ENCODE peak calls at places on chromosome 18, in four cellular contexts. C is HCT116, D is K562, F is SK-N-SH. B is an unnamed sample.

GRCh38 chr18:37419272-37419671 is 146.3 kb downstream of the CELF4 start:
- DNase-seq in C (no peak), D (no peak), F (no peak), B (no peak)

GRCh38 chr18:12843420-12844346 is 40.4 kb downstream of the PTPN2 start:
- DNase-seq in C (no peak), D (no peak), F (no peak), B (no peak)

GRCh38 chr18:14914771-14915170 is 166.8 kb downstream of the ANKRD30B start:
- DNase-seq in C (no peak), D (no peak), F (no peak), B (no peak)

GRCh38 chr18:28855524-28855923 is 678.6 kb upstream of the CDH2 start:
- DNase-seq in C (no peak), D (no peak), F (no peak), B (no peak)

GRCh38 chr18:35572644-35573043 is 8.9 kb upstream of the GALNT1 start:
- DNase-seq in C (no peak), D (no peak), F (no peak), B (no peak)

GRCh38 chr18:55635439-55635838 is 47.4 kb upstream of the TCF4 start:
- DNase-seq in C (no peak), D (no peak), F (no peak), B (no peak)

GRCh38 chr18:13577091-13577697 is 149.2 kb downstream of the FAM210A start:
- DNase-seq in C (no peak), D (no peak), F (no peak), B (no peak)

GRCh38 chr18:42039396-42039795 is 84.4 kb downstream of the PIK3C3 start:
- DNase-seq in C (no peak), D (no peak), F (no peak), B (no peak)

GRCh38 chr18:7575465-7576026 is 8.4 kb downstream of the PTPRM start:
- DNase-seq in C (no peak), D (no peak), F (no peak), B (no peak)

GRCh38 chr18:32478317-32478716 is 7.6 kb upstream of the GAREM1 start:
- DNase-seq in C (no peak), D (no peak), F (no peak), B (no peak)

GRCh38 chr18:26104037-26104436 is 13.6 kb upstream of the SS18 start:
- DNase-seq in C (no peak), D (no peak), F (no peak), B (no peak)

GRCh38 chr18:64749884-64750283 is 601.0 kb upstream of the LINC00305 start:
- DNase-seq in C (no peak), D (no peak), F (no peak), B (no peak)

GRCh38 chr18:32730068-32730467 is 42.8 kb downstream of the KLHL14 start:
- DNase-seq in C (no peak), D (no peak), F (no peak), B (no peak)

GRCh38 chr18:22391571-22392359 is 25.9 kb downstream of the CTAGE1 start:
- DNase-seq in C (no peak), D (no peak), F (peak), B (no peak)

GRCh38 chr18:23586249-23587196 is at the start of gene NPC1:
- DNase-seq in C (peak), D (peak), F (peak), B (peak)

GRCh38 chr18:22499421-22499820 is 81.7 kb upstream of the CTAGE1 start:
- DNase-seq in C (no peak), D (no peak), F (no peak), B (no peak)

GRCh38 chr18:63320690-63321265 is 1.2 kb upstream of the BCL2 start:
- DNase-seq in C (no peak), D (peak), F (peak), B (peak)

GRCh38 chr18:40957533-40958070 is 997.4 kb upstream of the PIK3C3 start:
- DNase-seq in C (no peak), D (no peak), F (no peak), B (no peak)

GRCh38 chr18:28134774-28135173 is 42.2 kb downstream of the CDH2 start:
- DNase-seq in C (no peak), D (no peak), F (no peak), B (no peak)

GRCh38 chr18:39799010-39799409 is 2156.0 kb upstream of the PIK3C3 start:
- DNase-seq in C (no peak), D (no peak), F (no peak), B (no peak)

GRCh38 chr18:74289137-74289536 is 2.6 kb downstream of the CYB5A start:
- DNase-seq in C (no peak), D (no peak), F (no peak), B (no peak)

GRCh38 chr18:43113220-43113895 is 2.1 kb downstream of the RIT2 start:
- DNase-seq in C (no peak), D (no peak), F (no peak), B (no peak)

GRCh38 chr18:11899063-11899462 is 9.1 kb downstream of the MPPE1 start:
- DNase-seq in C (no peak), D (no peak), F (no peak), B (no peak)

GRCh38 chr18:36297419-36298112 is at the start of gene FHOD3:
- DNase-seq in C (no peak), D (peak), F (peak), B (no peak)

GRCh38 chr18:11801573-11801972 is 49.6 kb upstream of the CHMP1B start:
- DNase-seq in C (no peak), D (no peak), F (no peak), B (no peak)

GRCh38 chr18:39772155-39772919 is 2182.7 kb upstream of the PIK3C3 start:
- DNase-seq in C (no peak), D (no peak), F (no peak), B (peak)

GRCh38 chr18:54528942-54529376 is 62.1 kb upstream of the DYNAP start:
- DNase-seq in C (no peak), D (no peak), F (no peak), B (no peak)

GRCh38 chr18:11995445-11996189 is 14.3 kb downstream of the IMPA2 start:
- DNase-seq in C (peak), D (peak), F (peak), B (peak)

GRCh38 chr18:31154186-31154585 is 8.5 kb downstream of the DSC1 start:
- DNase-seq in C (no peak), D (no peak), F (no peak), B (no peak)

GRCh38 chr18:67359868-67360838 is 156.4 kb downstream of the DSEL start:
- DNase-seq in C (no peak), D (no peak), F (peak), B (peak)

GRCh38 chr18:28164772-28165483 is 12.0 kb downstream of the CDH2 start:
- DNase-seq in C (no peak), D (no peak), F (no peak), B (no peak)

GRCh38 chr18:63953811-63954210 is 4.7 kb downstream of the HMSD start:
- DNase-seq in C (no peak), D (no peak), F (no peak), B (no peak)

GRCh38 chr18:50057009-50057408 is 137.9 kb downstream of the MYO5B start:
- DNase-seq in C (no peak), D (no peak), F (no peak), B (peak)

GRCh38 chr18:79555885-79556284 is 123.7 kb upstream of the CTDP1 start:
- DNase-seq in C (no peak), D (no peak), F (no peak), B (no peak)

GRCh38 chr18:6022840-6023239 is 127.5 kb upstream of the TMEM200C start:
- DNase-seq in C (no peak), D (no peak), F (no peak), B (no peak)

GRCh38 chr18:28494151-28494550 is 317.2 kb upstream of the CDH2 start:
- DNase-seq in C (no peak), D (no peak), F (no peak), B (no peak)

GRCh38 chr18:23936371-23936958 is 78.1 kb upstream of the TTC39C start:
- DNase-seq in C (no peak), D (no peak), F (no peak), B (peak)

GRCh38 chr18:6748241-6748640 is 18.7 kb downstream of the ARHGAP28 start:
- DNase-seq in C (no peak), D (no peak), F (no peak), B (no peak)

GRCh38 chr18:75406491-75407445 is 20.7 kb downstream of the SMIM21 start:
- DNase-seq in C (no peak), D (no peak), F (no peak), B (no peak)
- TF ChIP-seq ELF1 in C (no peak), D (no peak), F (no peak), B (no peak)

DNA sequence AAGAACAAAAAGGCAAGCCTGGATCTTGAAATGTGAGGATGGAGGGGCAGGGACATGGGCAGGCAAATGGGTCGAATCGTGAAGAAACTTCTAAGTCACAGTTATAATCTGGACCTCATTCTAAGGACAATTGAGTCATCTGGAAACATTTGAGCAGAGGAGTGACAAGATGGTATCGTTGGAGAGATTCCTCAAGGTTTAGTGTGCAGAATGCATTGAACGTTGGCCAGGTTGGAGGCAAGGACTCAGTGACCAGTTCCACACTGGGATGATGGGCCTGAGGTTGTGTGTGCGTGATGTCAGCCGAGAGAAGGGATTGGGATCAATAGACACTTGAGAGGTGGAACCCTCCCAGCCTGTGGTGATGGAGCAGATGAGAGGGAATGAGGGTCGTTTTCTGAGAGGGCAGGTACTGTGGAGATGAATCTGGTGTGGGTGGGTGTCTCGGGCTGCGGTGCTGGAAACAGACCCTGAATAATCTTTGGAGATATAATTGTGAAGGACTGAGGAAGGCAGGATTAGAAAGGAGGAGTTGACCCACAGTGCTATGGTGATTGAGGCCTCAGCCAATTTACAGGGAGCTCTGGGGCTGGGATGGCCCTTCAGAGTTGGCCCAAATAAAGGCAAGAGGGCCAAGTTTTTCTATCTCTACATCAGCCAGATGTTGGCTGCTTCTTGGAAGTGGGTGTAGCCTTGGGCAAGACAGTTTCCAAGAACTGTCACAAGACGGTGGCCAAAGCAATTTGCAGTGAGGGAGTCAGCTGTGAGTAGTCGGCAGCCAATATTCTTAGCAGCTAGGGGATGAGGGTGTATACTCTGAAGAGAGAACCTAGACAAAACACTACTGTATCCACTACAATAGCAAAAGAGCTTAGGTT is 5.8 kb upstream of the ZNF532 start:
- DNase-seq in C (no peak), D (no peak), F (no peak), B (no peak)
- TF ChIP-seq ELF1 in C (no peak), D (no peak), F (no peak), B (no peak)

GRCh38 chr18:47912794-47913594 is 17.5 kb downstream of the SMAD2 start:
- DNase-seq in C (no peak), D (no peak), F (no peak), B (no peak)

GRCh38 chr18:47908523-47909039 is 21.9 kb downstream of the SMAD2 start:
- DNase-seq in C (no peak), D (no peak), F (no peak), B (no peak)

GRCh38 chr18:47909484-47909883 is 21.0 kb downstream of the SMAD2 start:
- DNase-seq in C (no peak), D (no peak), F (no peak), B (no peak)

GRCh38 chr18:47912343-47912742 is 18.1 kb downstream of the SMAD2 start:
- DNase-seq in C (no peak), D (no peak), F (no peak), B (no peak)

GRCh38 chr18:47911877-47912276 is 18.6 kb downstream of the SMAD2 start:
- DNase-seq in C (no peak), D (peak), F (no peak), B (peak)
- TF ChIP-seq ELF1 in C (no peak), D (no peak), F (no peak), B (no peak)

GRCh38 chr18:9637036-9637767 is 22.8 kb upstream of the PPP4R1 start:
- DNase-seq in C (no peak), D (no peak), F (no peak), B (no peak)
- TF ChIP-seq ELF1 in C (no peak), D (no peak), F (no peak), B (no peak)

DNA sequence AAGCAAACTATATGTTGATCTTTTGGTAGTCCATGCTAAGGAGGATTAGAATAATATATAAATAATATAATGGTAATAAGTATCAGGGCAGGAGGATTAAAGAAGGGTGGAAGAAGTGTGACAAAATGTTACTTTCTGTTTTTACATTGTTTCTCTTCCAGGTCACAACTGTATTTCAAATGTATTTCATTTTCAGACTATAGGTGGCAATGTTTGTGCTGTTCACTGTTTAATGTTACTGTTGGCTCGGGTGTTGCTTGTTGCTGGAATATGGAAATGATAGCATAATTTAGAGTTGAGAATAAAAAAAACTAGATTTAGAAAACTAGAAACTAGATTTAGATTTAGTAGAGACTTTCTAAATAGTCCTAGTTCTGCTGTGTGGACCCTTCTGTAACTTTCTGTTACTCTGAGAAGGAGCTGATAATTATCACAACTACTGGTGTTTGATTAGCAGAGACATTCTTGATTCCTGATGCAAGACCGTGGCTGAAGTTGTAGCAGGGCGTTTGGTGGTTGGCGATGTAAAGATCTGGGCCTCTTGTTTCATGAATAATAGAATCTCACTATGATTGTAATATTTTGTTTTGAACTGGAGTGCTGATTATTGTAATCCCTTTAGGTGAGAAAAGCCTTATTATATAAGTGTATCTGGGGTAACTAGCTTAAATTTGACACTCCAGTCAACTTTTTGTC is 7.9 kb downstream of the NEDD4L start:
- DNase-seq in C (no peak), D (no peak), F (no peak), B (no peak)
- TF ChIP-seq ELF1 in C (no peak), D (no peak), F (no peak), B (no peak)

DNA sequence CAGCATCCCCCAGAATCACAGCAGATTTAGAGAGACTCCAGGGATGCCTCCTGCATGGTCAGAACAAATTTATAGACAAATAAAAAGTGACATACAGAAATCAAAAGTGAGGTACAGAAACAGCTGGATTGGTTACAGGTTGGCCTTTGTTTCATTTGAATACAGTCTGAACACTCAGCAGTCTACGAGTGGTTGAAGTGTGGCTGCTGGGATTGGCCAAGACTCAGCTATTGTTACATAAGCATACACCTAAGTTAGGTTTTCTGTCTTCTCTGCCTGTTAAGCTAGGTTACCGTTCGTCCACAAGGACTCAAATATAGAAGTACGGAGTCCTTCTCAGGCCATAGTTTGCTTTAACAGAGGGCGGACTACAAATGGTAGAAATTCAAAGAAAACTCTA is 262.4 kb upstream of the SLC14A2 start:
- DNase-seq in C (no peak), D (no peak), F (no peak), B (no peak)
- TF ChIP-seq ELF1 in C (no peak), D (no peak), F (no peak), B (no peak)

GRCh38 chr18:48709371-48709770 is 170.5 kb downstream of the CTIF start:
- DNase-seq in C (no peak), D (no peak), F (no peak), B (no peak)
- TF ChIP-seq ELF1 in C (no peak), D (no peak), F (no peak), B (no peak)

GRCh38 chr18:76951600-76952247 is 129.4 kb downstream of the ZNF236 start:
- DNase-seq in C (no peak), D (no peak), F (no peak), B (no peak)

GRCh38 chr18:76955529-76956170 is 133.3 kb downstream of the ZNF236 start:
- DNase-seq in C (no peak), D (no peak), F (no peak), B (no peak)

GRCh38 chr18:76952747-76953146 is 130.4 kb downstream of the ZNF236 start:
- DNase-seq in C (no peak), D (no peak), F (no peak), B (no peak)

GRCh38 chr18:76956648-76957047 is 134.3 kb downstream of the ZNF236 start:
- DNase-seq in C (no peak), D (no peak), F (no peak), B (no peak)

DNA sequence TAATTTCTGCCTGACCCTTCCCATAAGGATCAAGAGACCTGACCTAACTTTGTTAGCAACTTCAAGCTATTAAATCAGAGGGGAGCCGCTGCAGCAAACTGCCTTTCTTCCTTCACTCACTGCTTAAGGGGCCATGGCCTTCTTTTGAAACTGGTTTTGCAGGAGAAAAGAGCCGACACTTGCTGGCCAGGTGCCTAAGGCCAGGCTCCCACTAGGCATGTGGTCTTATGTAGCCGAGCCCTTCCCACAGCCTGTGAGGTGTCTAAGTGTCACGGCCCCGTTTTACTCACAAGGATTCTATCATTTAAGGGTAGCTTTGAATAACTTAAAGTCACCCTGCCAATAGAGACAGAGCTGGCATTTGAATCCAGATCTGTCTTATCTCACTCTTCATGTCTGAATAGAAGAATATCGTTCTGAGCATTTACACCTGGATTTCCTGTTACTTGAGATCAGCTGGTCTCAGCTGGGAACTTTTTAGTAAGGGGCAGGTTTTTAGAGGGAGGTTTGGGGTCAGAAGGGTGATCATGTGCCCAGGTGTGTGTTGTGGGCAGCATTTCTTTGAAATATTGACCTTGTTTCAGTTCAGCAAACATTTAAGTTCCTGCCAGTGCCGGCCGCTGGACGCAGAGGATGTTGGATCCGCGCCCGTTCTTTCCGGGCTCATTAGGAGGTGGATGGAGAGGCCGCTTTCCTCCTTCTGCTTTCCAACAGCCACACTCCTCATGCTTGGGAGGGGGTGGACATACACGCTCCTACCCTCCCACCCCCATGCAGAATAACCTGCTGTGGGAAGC is 131.0 kb downstream of the ZNF236 start:
- DNase-seq in C (no peak), D (no peak), F (peak), B (no peak)
- TF ChIP-seq ELF1 in C (no peak), D (no peak), F (no peak), B (no peak)

GRCh38 chr18:3384664-3385189 is 65.2 kb upstream of the TGIF1 start:
- DNase-seq in C (no peak), D (no peak), F (no peak), B (peak)

GRCh38 chr18:3383381-3383915 is 66.5 kb upstream of the TGIF1 start:
- DNase-seq in C (no peak), D (no peak), F (no peak), B (no peak)

GRCh38 chr18:3379685-3380084 is 70.3 kb upstream of the TGIF1 start:
- DNase-seq in C (no peak), D (no peak), F (no peak), B (no peak)

GRCh38 chr18:3380384-3380961 is 69.5 kb upstream of the TGIF1 start:
- DNase-seq in C (peak), D (no peak), F (no peak), B (no peak)
- TF ChIP-seq ELF1 in C (no peak), D (no peak), F (no peak), B (no peak)

GRCh38 chr18:48975221-48975816 is 24.6 kb upstream of the SMAD7 start:
- DNase-seq in C (no peak), D (peak), F (no peak), B (no peak)
- TF ChIP-seq ELF1 in C (no peak), D (no peak), F (no peak), B (no peak)

B was measured in HepG2.